ENCODE peak calls at places on chromosomes 5 and 9, in four cellular contexts. W is stimulated activated CD8-positive, alpha-beta memory T cell treated with anti-CD3 and anti-CD28 coated beads, Interleukin-15, amount 100 ng/mL, for 1 hour; Q is AG08396; Z is ELF-1. D is an unnamed sample.
A peak's percentile ranks its signal among the peaks of the same experiment; 100 is the strongest.

GRCh38 chr9:33852216-33852826 is 35.4 kb downstream of the UBE2R2 start:
- DNase-seq in W (peak; percentile 40), Q (peak; percentile 32), Z (peak; percentile 32), D (peak; percentile 51)

GRCh38 chr5:134079748-134080581 is 34.5 kb upstream of the TCF7 start:
- DNase-seq in W (peak; percentile 47), Q (no peak), Z (no peak), D (no peak)

GRCh38 chr5:144227363-144227762 is 56.7 kb downstream of the KCTD16 start:
- DNase-seq in W (no peak), Q (no peak), Z (no peak), D (no peak)

GRCh38 chr5:39608024-39608423 is 183.2 kb upstream of the DAB2 start:
- DNase-seq in W (no peak), Q (no peak), Z (no peak), D (no peak)

GRCh38 chr5:141521244-141521781 is 32.4 kb downstream of the PCDHGC5 start:
- DNase-seq in W (no peak), Q (peak; percentile 79), Z (no peak), D (peak; percentile 90)

GRCh38 chr9:14281136-14281795 is 32.7 kb downstream of the NFIB start:
- DNase-seq in W (no peak), Q (no peak), Z (no peak), D (no peak)

GRCh38 chr9:134863941-134864820 is 16.4 kb upstream of the FCN2 start:
- DNase-seq in W (no peak), Q (no peak), Z (peak; percentile 37), D (no peak)

GRCh38 chr9:75372499-75373268 is 284.4 kb downstream of the OSTF1 start:
- DNase-seq in W (no peak), Q (no peak), Z (no peak), D (no peak)

D was measured in AG08395.